ENCODE peak calls at places on chromosomes 13 and 19, in four cellular contexts. B is ascending aorta; G is activated CD8-positive, alpha-beta T cell treated with anti-CD3 and anti-CD28 coated beads for 36 hours; W is CD8-positive, alpha-beta T cell. Q is an unnamed sample.
A peak's percentile ranks its signal among the peaks of the same experiment; 100 is the strongest.

GRCh38 chr19:52343548-52343947 is 7.5 kb downstream of the ZNF610 start:
- DNase-seq in B (no peak), G (peak; percentile 77), W (peak; percentile 24), Q (peak; percentile 37)

GRCh38 chr19:10074153-10074552 is 12.0 kb upstream of the SHFL start:
- DNase-seq in B (no peak), G (peak; percentile 71), W (no peak), Q (no peak)

GRCh38 chr19:51691122-51692064 is 1.7 kb upstream of the SPACA6 start:
- DNase-seq in B (no peak), G (no peak), W (no peak), Q (peak; percentile 7)

GRCh38 chr19:42051166-42052115 is 18.6 kb downstream of the GRIK5 start:
- DNase-seq in B (no peak), G (peak; percentile 44), W (no peak), Q (no peak)

GRCh38 chr19:51327066-51327985 is 14.6 kb downstream of the VSIG10L start:
- DNase-seq in B (no peak), G (peak; percentile 80), W (no peak), Q (peak; percentile 91)

GRCh38 chr19:46925548-46925950 is 64.8 kb downstream of the ARHGAP35 start:
- DNase-seq in B (no peak), G (no peak), W (no peak), Q (no peak)

GRCh38 chr13:45410466-45410865 is 7.7 kb downstream of the SLC25A30 start:
- DNase-seq in B (no peak), G (no peak), W (no peak), Q (no peak)

GRCh38 chr19:51441410-51442390 is 16.6 kb downstream of the SIGLEC8 start:
- DNase-seq in B (no peak), G (peak; percentile 99), W (peak; percentile 71), Q (peak; percentile 75)

GRCh38 chr13:70585109-70585508 is 476.9 kb upstream of the KLHL1 start:
- DNase-seq in B (no peak), G (no peak), W (no peak), Q (no peak)

GRCh38 chr19:18532208-18532890 is 10.5 kb upstream of the ELL start:
- DNase-seq in B (no peak), G (no peak), W (no peak), Q (no peak)

GRCh38 chr13:112771877-112772538 is 82.2 kb downstream of the ATP11A start:
- DNase-seq in B (no peak), G (no peak), W (no peak), Q (no peak)

GRCh38 chr13:101919541-101920306 is 467.2 kb downstream of the ITGBL1 start:
- DNase-seq in B (no peak), G (no peak), W (no peak), Q (no peak)
- TF ChIP-seq CTCF in B (no peak), G (no peak), W (no peak), Q (no peak)

GRCh38 chr13:93004919-93005318 is 221.7 kb upstream of the GPC6 start:
- DNase-seq in B (no peak), G (no peak), W (no peak), Q (no peak)
- TF ChIP-seq CTCF in B (no peak), G (no peak), W (no peak), Q (no peak)

GRCh38 chr19:33736158-33736557 is 60.5 kb upstream of the KCTD15 start:
- DNase-seq in B (no peak), G (no peak), W (no peak), Q (no peak)
- TF ChIP-seq CTCF in B (no peak), G (no peak), W (no peak), Q (no peak)

DNA sequence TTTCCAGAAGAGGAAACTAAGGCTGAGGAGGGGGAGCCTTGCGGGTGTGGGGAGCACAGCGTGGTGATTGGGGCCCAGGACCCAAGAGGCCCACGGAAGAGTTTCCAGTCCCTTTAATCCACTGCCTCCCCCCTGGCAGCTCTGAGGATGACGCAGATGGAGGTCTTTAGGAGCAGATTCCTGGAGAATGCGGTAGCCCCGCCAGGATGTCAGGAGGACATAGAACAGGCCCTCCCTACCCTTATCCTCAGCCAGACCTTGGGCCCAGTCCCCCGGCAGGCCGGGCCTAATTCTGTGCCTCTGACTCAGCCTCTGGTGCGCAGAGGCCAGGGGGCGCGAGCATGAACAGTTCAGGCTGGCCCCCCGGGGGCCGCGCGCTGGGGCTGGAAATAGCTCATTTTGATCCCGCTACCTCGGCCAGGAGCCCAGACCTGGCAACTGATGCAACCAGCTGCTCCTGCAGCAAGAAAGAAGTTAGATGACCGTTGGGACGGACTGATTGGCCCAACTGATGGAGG is 461 bp upstream of the HSPB6 start:
- DNase-seq in B (peak; percentile 86), G (peak; percentile 72), W (no peak), Q (no peak)
- TF ChIP-seq CTCF in B (no peak), G (no peak), W (no peak), Q (no peak)

DNA sequence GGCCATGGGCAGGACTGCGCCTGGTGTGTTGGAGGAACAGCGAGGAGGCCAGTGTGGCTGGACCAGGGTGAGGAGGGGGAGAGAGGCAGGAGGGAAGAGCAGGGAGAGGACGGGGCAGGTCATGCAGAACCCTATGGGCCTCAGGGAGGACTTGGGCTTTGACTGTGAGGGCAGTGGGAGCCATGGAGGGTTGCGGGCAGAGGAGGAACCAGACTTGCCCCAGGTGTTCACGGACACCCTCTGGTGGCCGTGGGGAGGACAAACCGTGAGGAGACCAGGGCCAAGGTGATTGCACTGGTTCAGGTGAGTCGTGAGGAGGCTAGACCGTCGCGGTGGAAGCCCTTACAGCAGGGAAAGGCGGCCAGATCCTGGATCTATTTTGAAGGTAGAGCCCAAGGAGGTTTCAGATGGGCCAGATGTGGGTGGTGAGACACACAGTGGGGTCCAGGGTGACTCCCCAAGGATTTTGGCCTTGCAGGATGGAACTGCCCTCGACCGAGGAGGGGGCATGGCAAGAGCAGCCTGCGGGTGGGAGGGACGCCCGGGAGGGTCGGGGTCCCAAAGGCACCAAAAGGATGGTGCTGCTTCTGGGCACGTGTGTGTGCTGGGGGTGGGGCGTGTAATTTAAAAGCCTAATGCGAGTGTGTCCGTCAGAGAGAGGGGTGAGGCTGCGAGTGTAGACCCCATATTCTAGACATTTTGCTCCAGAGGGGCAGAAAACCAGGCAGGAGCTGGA is 2.7 kb upstream of the REXO1 start:
- DNase-seq in B (no peak), G (no peak), W (no peak), Q (no peak)
- TF ChIP-seq CTCF in B (no peak), G (no peak), W (no peak), Q (peak; percentile 9)

GRCh38 chr19:49809987-49810389 is 3.1 kb downstream of the FUZ start:
- DNase-seq in B (no peak), G (no peak), W (no peak), Q (no peak)

GRCh38 chr19:49812452-49812996 is 568 bp downstream of the FUZ start:
- DNase-seq in B (no peak), G (no peak), W (no peak), Q (no peak)

GRCh38 chr19:49814010-49814409 is 918 bp upstream of the FUZ start:
- DNase-seq in B (no peak), G (no peak), W (no peak), Q (no peak)

GRCh38 chr19:49811328-49811727 is 1.8 kb downstream of the FUZ start:
- DNase-seq in B (no peak), G (no peak), W (no peak), Q (no peak)

GRCh38 chr19:49812997-49813861 is at the start of gene FUZ:
- DNase-seq in B (peak; percentile 93), G (peak; percentile 98), W (peak; percentile 87), Q (peak; percentile 93)
- TF ChIP-seq CTCF in B (peak; percentile 8), G (no peak), W (no peak), Q (no peak)

DNA sequence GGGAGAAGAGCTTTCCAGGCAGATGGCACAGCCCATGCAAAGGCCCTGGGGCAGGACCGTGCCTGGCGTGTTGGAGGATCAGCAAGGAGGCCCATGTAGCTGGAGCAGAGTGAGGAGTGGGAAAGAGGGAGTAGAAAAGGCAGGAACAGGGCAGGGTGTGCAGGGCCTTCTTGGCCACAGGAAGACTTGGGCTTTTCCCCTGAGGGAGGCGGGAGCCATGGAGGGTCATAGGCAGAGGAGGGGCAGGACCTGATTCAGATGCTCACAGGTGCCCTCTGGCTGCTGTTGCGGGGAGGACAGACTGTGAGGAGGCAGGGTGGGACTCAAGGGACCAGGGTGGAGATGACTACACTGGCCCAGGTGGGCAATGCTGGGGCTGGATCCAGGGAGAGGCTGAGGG is 13.8 kb upstream of the PTPRS start:
- DNase-seq in B (no peak), G (peak; percentile 59), W (no peak), Q (peak; percentile 46)
- TF ChIP-seq CTCF in B (no peak), G (peak; percentile 50), W (no peak), Q (peak; percentile 39)

DNA sequence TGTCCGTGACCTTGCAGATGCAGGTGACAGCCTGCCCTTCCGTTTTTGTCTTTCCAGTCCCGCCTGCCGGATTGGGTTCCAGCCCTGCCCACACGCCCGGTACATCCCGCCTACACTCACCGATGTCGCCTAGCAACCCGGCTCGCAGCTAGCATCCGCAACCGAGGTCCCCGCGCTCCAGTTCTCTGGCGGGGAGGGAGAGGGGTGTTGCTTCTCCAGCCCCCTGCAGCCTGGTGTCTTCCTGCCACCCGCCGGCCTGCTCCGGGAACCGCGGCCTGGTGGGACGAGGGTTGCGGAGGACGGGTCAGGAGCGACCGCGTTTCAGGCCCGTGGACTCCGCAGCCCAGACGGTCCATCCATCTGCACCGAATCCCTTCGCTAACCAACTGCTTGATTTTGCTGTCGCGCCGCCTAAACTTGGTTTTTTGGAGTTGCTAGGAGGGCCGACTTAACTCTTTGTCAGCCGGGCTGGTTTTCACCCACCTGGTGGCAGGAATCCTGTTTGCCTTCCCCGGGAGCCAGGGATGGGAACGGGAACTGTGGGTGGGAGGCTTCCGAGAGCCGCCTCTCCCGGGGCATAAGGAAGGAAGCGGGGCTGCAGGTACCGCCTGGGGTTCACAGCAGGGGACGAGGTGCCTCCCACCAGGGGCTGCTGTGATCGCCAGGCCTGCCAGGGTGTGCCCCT is 15.4 kb upstream of the MATK start:
- DNase-seq in B (no peak), G (peak; percentile 83), W (peak; percentile 57), Q (no peak)
- TF ChIP-seq CTCF in B (no peak), G (no peak), W (no peak), Q (no peak)

GRCh38 chr13:48831248-48831647 is 144.5 kb upstream of the FNDC3A start:
- DNase-seq in B (no peak), G (no peak), W (no peak), Q (no peak)

GRCh38 chr13:48828962-48829405 is 146.7 kb upstream of the FNDC3A start:
- DNase-seq in B (no peak), G (peak; percentile 31), W (no peak), Q (no peak)

GRCh38 chr13:48829536-48829935 is 146.2 kb upstream of the FNDC3A start:
- DNase-seq in B (no peak), G (no peak), W (no peak), Q (no peak)

GRCh38 chr13:48827709-48828108 is 148.0 kb upstream of the FNDC3A start:
- DNase-seq in B (no peak), G (peak; percentile 24), W (no peak), Q (no peak)

GRCh38 chr13:48826039-48826438 is 149.7 kb upstream of the FNDC3A start:
- DNase-seq in B (no peak), G (no peak), W (no peak), Q (no peak)
- TF ChIP-seq CTCF in B (no peak), G (no peak), W (no peak), Q (no peak)

Q was measured in GM20000.